ENCODE peak calls at places on chromosomes 3 and 15, in ten cellular contexts. R is EL; M is dorsolateral prefrontal cortex; T is aorta; J is kidney epithelial cell; B is ACHN; Q is esophagus muscularis mucosa; V is memory B cell; P is EH; W is stimulated activated CD4-positive, alpha-beta T cell treated with anti-CD3 and anti-CD28 coated beads, Interleukin-12 subunit alpha, Interleukin-12 subunit beta, amount 100 ng/mL, for 4 hours. A is an unnamed sample.

GRCh38 chr3:170278632-170279031 is 56.4 kb downstream of the PRKCI start:
- DNase-seq in J (no peak), R (no peak), V (no peak), Q (no peak), W (no peak), P (no peak), M (no peak), T (no peak), B (no peak), A (no peak)

GRCh38 chr3:27585429-27585828 is 101.2 kb upstream of the SLC4A7 start:
- DNase-seq in T (no peak), Q (no peak), W (no peak), P (no peak), M (no peak), B (no peak), V (no peak), J (no peak), R (no peak), A (no peak)

GRCh38 chr3:14239940-14240339 is 61.3 kb downstream of the LSM3 start:
- DNase-seq in T (no peak), V (no peak), W (no peak), J (no peak), P (no peak), R (no peak), M (no peak), B (no peak), Q (no peak), A (no peak)

GRCh38 chr15:39946862-39947261 is 12.9 kb downstream of the EIF2AK4 start:
- DNase-seq in P (peak), M (no peak), Q (no peak), R (peak), B (no peak), V (no peak), J (no peak), T (no peak), W (no peak), A (no peak)

GRCh38 chr3:110420158-110420641 is 651.4 kb upstream of the NECTIN3 start:
- DNase-seq in W (no peak), M (no peak), R (peak), B (peak), P (peak), Q (no peak), T (no peak), J (peak), V (no peak), A (no peak)

GRCh38 chr15:66563566-66564110 is 2.2 kb downstream of the LCTL start:
- DNase-seq in B (no peak), R (no peak), J (no peak), W (no peak), M (no peak), V (no peak), P (no peak), Q (no peak), T (no peak), A (no peak)

GRCh38 chr3:64019271-64019670 is 4.0 kb downstream of the PSMD6 start:
- DNase-seq in J (no peak), V (no peak), B (no peak), M (no peak), Q (no peak), T (no peak), W (no peak), R (no peak), P (no peak), A (no peak)

GRCh38 chr15:75659928-75660645 is 12.4 kb downstream of the SNX33 start:
- DNase-seq in J (no peak), M (no peak), Q (no peak), V (no peak), B (no peak), R (peak), W (no peak), P (no peak), T (no peak), A (no peak)

GRCh38 chr15:29452881-29453731 is 183.5 kb upstream of the NSMCE3 start:
- DNase-seq in M (no peak), V (no peak), J (no peak), Q (no peak), W (no peak), B (no peak), T (no peak), R (peak), P (peak), A (no peak)

GRCh38 chr3:28915711-28916481 is 365.0 kb upstream of the RBMS3 start:
- DNase-seq in W (no peak), V (no peak), P (peak), B (peak), T (no peak), M (no peak), J (no peak), R (peak), Q (no peak), A (no peak)

GRCh38 chr3:66099541-66100065 is 60.9 kb upstream of the MAGI1 start:
- DNase-seq in R (no peak), M (no peak), J (no peak), B (no peak), T (no peak), Q (no peak), V (no peak), P (no peak), W (no peak), A (no peak)

GRCh38 chr3:70716832-70717231 is 404.4 kb upstream of the MDFIC2 start:
- DNase-seq in Q (no peak), P (peak), M (no peak), R (peak), W (no peak), T (no peak), B (no peak), V (no peak), J (no peak), A (no peak)

GRCh38 chr3:131804565-131805133 is 230.2 kb downstream of the CPNE4 start:
- DNase-seq in P (no peak), M (no peak), V (no peak), R (no peak), W (no peak), Q (peak), B (no peak), J (no peak), T (no peak), A (no peak)

GRCh38 chr15:44222478-44222877 is 27.4 kb upstream of the FRMD5 start:
- DNase-seq in M (no peak), J (no peak), T (no peak), B (no peak), Q (no peak), P (peak), W (no peak), V (no peak), R (no peak), A (no peak)

GRCh38 chr3:30440147-30440604 is 166.2 kb upstream of the TGFBR2 start:
- DNase-seq in W (no peak), B (peak), R (peak), V (no peak), Q (no peak), M (no peak), P (peak), J (no peak), T (no peak), A (no peak)

GRCh38 chr15:98812711-98813441 is 164.5 kb downstream of the IGF1R start:
- DNase-seq in J (no peak), M (no peak), R (no peak), P (no peak), V (no peak), Q (no peak), B (no peak), W (no peak), T (no peak), A (no peak)

GRCh38 chr15:90059208-90059985 is 42.9 kb downstream of the IDH2 start:
- DNase-seq in R (no peak), P (no peak), Q (no peak), W (peak), B (no peak), V (peak), M (peak), J (no peak), T (peak), A (peak)

GRCh38 chr15:67140078-67140833 is 74.9 kb downstream of the SMAD3 start:
- DNase-seq in T (no peak), P (no peak), Q (no peak), B (no peak), M (no peak), J (no peak), W (no peak), R (no peak), V (no peak), A (peak)

GRCh38 chr3:151155409-151156128 is 47.4 kb downstream of the GPR171 start:
- DNase-seq in B (no peak), P (peak), J (no peak), T (no peak), W (no peak), M (no peak), R (peak), V (no peak), Q (no peak), A (no peak)

GRCh38 chr3:190205739-190206138 is 85.0 kb upstream of the P3H2 start:
- DNase-seq in W (no peak), Q (no peak), J (no peak), B (peak), T (no peak), P (peak), V (no peak), M (no peak), R (peak), A (no peak)

GRCh38 chr3:117885046-117885445 is 1149.6 kb downstream of the IGSF11 start:
- DNase-seq in P (no peak), W (no peak), Q (no peak), J (no peak), M (no peak), V (no peak), B (no peak), R (no peak), T (no peak), A (no peak)

GRCh38 chr3:71583569-71584215 is at the start of gene FOXP1:
- DNase-seq in V (peak), P (peak), M (peak), W (peak), J (no peak), Q (peak), B (peak), T (peak), R (peak), A (peak)

GRCh38 chr3:1499694-1500093 is 406.9 kb downstream of the CNTN6 start:
- DNase-seq in B (no peak), J (no peak), V (no peak), R (no peak), Q (no peak), M (no peak), T (no peak), P (no peak), W (no peak), A (no peak)

GRCh38 chr3:23807161-23808015 is 1.6 kb downstream of the UBE2E1 start:
- DNase-seq in J (no peak), T (no peak), P (peak), W (no peak), R (peak), M (no peak), V (no peak), Q (no peak), B (peak), A (no peak)

GRCh38 chr3:151697496-151697895 is 36.2 kb upstream of the AADACL2 start:
- DNase-seq in P (no peak), V (no peak), M (no peak), R (no peak), W (no peak), Q (no peak), J (no peak), B (no peak), T (no peak), A (no peak)

A was measured in upper lobe of left lung.